ENCODE peak calls at places on chromosomes 16 and 17, in five cellular contexts. Q, S, N, C and W are unnamed samples.

GRCh38 chr16:74601131-74601871 is 5.6 kb downstream of the GLG1 start:
- DNase-seq in C (no peak), Q (peak), S (peak), N (no peak), W (no peak)

GRCh38 chr17:11238710-11239109 is 2.3 kb upstream of the SHISA6 start:
- DNase-seq in Q (no peak), N (no peak), C (no peak), S (no peak), W (no peak)

GRCh38 chr16:65121870-65122723 is at the start of gene CDH11:
- DNase-seq in C (no peak), S (peak), Q (no peak), N (no peak), W (peak)

GRCh38 chr17:58172369-58173071 is 5.7 kb downstream of the OR4D2 start:
- DNase-seq in Q (peak), C (peak), S (peak), N (peak), W (peak)

GRCh38 chr16:52680993-52681392 is 134.1 kb upstream of the TOX3 start:
- DNase-seq in N (no peak), S (no peak), Q (no peak), C (no peak), W (no peak)

GRCh38 chr16:27436921-27437650 is 35.1 kb downstream of the IL21R start:
- DNase-seq in C (no peak), S (peak), Q (no peak), N (no peak), W (no peak)

GRCh38 chr16:25748099-25748654 is 56.4 kb downstream of the HS3ST4 start:
- DNase-seq in S (no peak), Q (no peak), C (no peak), N (no peak), W (no peak)

GRCh38 chr16:49427771-49428170 is 54.2 kb downstream of the C16orf78 start:
- DNase-seq in C (no peak), Q (no peak), S (no peak), N (no peak), W (no peak)

GRCh38 chr16:74521691-74522090 is 85.2 kb downstream of the GLG1 start:
- DNase-seq in S (peak), Q (no peak), C (no peak), N (no peak), W (peak)

GRCh38 chr17:47879028-47879585 is 16.9 kb upstream of the SP2 start:
- DNase-seq in C (no peak), Q (peak), N (no peak), S (no peak), W (peak)

GRCh38 chr17:71828182-71828596 is 292.6 kb upstream of the SOX9 start:
- DNase-seq in S (peak), Q (no peak), C (no peak), N (no peak), W (peak)

GRCh38 chr16:1993731-1994131 is 4.0 kb downstream of the SYNGR3 start:
- DNase-seq in N (no peak), S (no peak), Q (peak), C (no peak), W (peak)
- TF ChIP-seq RCOR1 in N (no peak), S (no peak), Q (no peak), C (no peak), W (no peak)

DNA sequence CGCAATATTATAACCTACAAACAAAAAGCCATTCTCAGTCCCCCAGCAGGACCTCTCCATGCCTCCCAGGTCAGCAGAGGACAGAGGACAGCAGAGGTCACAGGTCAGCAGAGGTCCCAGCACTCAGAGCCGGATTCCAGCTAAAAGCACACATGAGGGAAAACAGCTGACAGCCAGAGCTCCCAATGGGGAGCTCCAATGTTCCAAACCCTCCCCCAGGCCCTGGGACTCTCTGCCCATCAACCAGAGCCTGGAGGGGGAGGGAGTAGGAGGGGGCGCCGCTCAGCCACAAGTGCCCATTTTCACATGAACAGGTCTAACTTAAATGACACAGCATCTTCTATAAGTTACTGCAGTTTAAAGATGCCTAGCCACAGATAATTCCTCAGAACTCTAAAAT is 77.5 kb downstream of the ANKRD11 start:
- DNase-seq in N (no peak), S (peak), C (no peak), Q (peak), W (no peak)
- TF ChIP-seq RAD21 in N (no peak), S (no peak), C (no peak), Q (no peak), W (no peak)

DNA sequence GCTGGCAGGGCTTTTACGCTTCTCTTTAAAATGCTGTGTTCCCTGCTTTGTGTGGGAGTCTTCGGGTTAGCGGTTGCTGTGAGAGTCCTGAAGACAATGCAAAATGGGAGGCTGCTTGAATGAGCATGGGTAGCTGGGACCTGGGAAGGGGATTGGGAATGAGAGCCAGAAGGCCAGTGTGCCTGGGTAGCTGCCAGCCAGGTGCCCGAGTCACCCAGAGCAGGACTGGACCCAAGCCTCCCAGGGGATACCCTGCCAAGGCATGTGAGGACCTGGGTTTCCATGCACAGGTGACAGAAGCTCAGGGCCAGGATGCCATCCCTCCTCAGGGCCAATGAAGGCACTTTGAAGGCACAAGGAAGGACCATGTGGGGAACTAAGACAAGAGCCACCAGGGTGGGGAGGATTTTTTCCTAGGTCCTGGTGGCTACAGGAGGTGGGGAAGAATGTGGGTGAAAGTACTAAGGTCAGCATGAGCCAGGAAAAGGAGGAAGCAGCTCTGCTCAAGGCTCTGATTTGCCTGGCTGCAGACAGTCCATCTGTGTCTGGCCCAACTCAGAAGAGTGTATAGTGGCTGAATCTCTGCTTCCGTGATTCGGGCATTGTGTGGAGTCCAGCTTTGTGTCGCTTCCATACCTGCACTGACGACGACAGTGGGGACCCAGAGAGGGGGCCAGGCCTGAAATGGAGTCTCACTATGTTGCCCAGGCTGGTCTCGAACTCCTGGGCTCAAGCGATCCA is 20.5 kb downstream of the TMEM94 start:
- DNase-seq in C (no peak), Q (no peak), N (no peak), S (no peak), W (no peak)
- TF ChIP-seq RCOR1 in C (no peak), Q (no peak), N (no peak), S (no peak), W (no peak)

DNA sequence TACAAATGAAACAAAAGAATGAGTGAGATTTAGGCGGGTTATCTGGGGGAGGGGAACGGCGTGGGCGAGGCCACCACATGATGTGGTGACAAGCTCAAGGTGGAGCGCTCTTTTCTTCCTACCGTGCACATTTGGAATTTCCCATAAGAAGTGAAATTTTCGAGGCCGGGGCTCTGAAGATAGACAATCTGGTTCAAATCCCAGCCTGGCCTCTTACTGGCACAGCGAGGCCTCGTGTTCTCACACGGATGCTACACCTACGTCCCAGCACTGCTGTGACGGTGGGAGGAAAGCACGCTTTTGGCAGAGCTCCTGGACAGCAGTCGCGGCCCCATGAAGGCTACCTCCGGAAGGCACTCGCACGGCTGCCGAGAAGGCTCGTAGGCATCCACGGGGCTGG is 25.2 kb downstream of the ZDHHC7 start:
- DNase-seq in N (no peak), Q (no peak), C (no peak), S (no peak), W (no peak)
- TF ChIP-seq RAD21 in N (no peak), Q (no peak), C (no peak), S (no peak), W (no peak)

DNA sequence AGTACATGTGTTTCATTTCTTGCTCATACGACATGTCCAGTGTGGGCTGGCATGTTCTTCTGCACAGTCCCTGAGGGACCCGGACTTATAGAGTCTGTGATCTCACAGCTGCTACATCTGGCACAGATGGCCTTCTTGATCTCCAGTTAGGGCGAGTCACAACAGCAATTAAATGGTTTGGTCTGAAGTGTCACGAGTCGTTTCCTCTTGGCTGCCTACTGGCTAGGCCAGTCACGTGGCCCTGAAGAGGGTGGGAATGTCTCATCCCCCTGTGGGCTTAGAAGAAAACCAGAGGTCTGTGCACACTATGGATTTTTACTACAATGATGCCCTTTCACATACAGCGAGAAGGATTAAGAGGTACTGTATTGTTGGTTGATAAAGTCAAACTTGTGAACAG is 443.6 kb downstream of the WWOX start:
- DNase-seq in N (no peak), S (no peak), C (no peak), Q (no peak), W (no peak)
- TF ChIP-seq RCOR1 in N (no peak), S (no peak), C (no peak), Q (no peak), W (no peak)

GRCh38 chr16:57143125-57143965 is 42.5 kb downstream of the PSME3IP1 start:
- DNase-seq in C (no peak), Q (no peak), S (no peak), N (no peak), W (no peak)
- TF ChIP-seq RAD21 in C (no peak), Q (no peak), S (no peak), N (no peak), W (no peak)

DNA sequence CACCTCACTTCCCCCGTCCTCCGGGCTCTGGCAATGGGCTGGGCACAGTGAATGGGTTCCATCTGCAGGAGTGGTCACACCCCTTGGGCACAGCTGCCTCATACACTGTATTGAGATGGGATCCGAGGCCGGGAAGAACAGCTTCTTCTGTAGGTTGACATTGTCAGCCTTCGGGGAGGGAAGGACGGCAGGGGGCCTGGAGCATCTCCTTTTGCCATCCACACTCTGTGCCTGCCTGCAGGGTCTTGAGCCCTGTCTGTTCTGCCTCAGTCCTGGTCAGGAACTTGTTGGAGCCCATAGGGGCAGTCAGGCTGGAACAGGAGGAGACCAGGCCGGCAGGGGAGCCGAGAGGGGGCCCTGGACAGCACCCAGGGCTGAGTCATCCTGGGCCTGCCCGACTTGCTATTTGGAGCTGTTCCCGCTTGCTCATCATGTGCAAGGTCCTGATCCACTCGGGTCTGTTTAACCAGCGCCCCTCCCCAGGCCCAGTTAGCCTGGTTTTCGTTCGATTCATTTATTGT is 286.8 kb downstream of the SEC14L1 start:
- DNase-seq in C (no peak), S (peak), N (no peak), Q (peak), W (peak)
- TF ChIP-seq RCOR1 in C (no peak), S (no peak), N (no peak), Q (no peak), W (no peak)